ENCODE peak calls at places on chromosomes 6 and 20, in four cellular contexts. B is HL-60, R is K562, E is GM12878. W is an unnamed sample.

GRCh38 chr20:46814366-46815232 is 80.0 kb upstream of the EYA2 start:
- DNase-seq in B (no peak), R (no peak), E (no peak), W (no peak)

GRCh38 chr20:16846011-16846410 is 97.9 kb downstream of the OTOR start:
- DNase-seq in B (no peak), E (no peak), R (no peak), W (no peak)

GRCh38 chr6:151916680-151917164 is 109.2 kb downstream of the ESR1 start:
- DNase-seq in B (no peak), R (no peak), E (no peak), W (no peak)

GRCh38 chr20:62591591-62591990 is 50.7 kb upstream of the SLCO4A1 start:
- DNase-seq in E (no peak), R (no peak), B (no peak), W (no peak)

GRCh38 chr6:150928882-150929281 is 63.4 kb downstream of the MTHFD1L start:
- DNase-seq in B (no peak), E (no peak), R (no peak), W (no peak)

GRCh38 chr6:169845426-169846285 is 94.2 kb downstream of the ERMARD start:
- DNase-seq in R (no peak), E (no peak), B (no peak), W (no peak)

GRCh38 chr20:48823960-48824497 is 3.8 kb downstream of the PREX1 start:
- DNase-seq in E (peak), B (peak), R (no peak), W (peak)

GRCh38 chr20:6122111-6122872 is 538 bp downstream of the FERMT1 start:
- DNase-seq in R (no peak), E (no peak), B (no peak), W (no peak)

GRCh38 chr20:47620808-47621805 is 119.4 kb downstream of the NCOA3 start:
- DNase-seq in B (peak), E (peak), R (peak), W (no peak)

GRCh38 chr6:166398348-166398747 is 15.6 kb upstream of the MPC1 start:
- DNase-seq in R (no peak), B (no peak), E (no peak), W (no peak)

GRCh38 chr20:36261389-36262105 is 25.3 kb downstream of the AAR2 start:
- DNase-seq in R (no peak), E (no peak), B (no peak), W (no peak)

GRCh38 chr6:129859524-129859923 is 1.6 kb downstream of the TMEM244 start:
- DNase-seq in R (no peak), E (no peak), B (no peak), W (no peak)

GRCh38 chr20:63665708-63666107 is 7.6 kb downstream of the RTEL1 start:
- DNase-seq in B (no peak), E (no peak), R (no peak), W (no peak)

GRCh38 chr6:24775520-24776058 is 852 bp downstream of the GMNN start:
- DNase-seq in B (no peak), R (no peak), E (no peak), W (no peak)

GRCh38 chr6:117976030-117976651 is 69.1 kb downstream of the SLC35F1 start:
- DNase-seq in E (no peak), B (peak), R (peak), W (no peak)

GRCh38 chr20:36975085-36975829 is 23.7 kb upstream of the SAMHD1 start:
- DNase-seq in R (no peak), B (no peak), E (no peak), W (no peak)

GRCh38 chr6:45427632-45428031 is 49.9 kb upstream of the SUPT3H start:
- DNase-seq in E (no peak), R (no peak), B (no peak), W (no peak)

GRCh38 chr20:20084296-20084752 is 32.0 kb downstream of the CFAP61 start:
- DNase-seq in E (no peak), R (no peak), B (no peak), W (no peak)

GRCh38 chr20:61762208-61762710 is 303.4 kb downstream of the TAF4 start:
- DNase-seq in E (no peak), R (no peak), B (no peak), W (no peak)

GRCh38 chr6:33892581-33893346 is 89.0 kb upstream of the MLN start:
- DNase-seq in E (no peak), R (peak), B (no peak), W (no peak)

GRCh38 chr20:32249030-32249738 is 28.3 kb upstream of the KIF3B start:
- DNase-seq in E (no peak), R (no peak), B (peak), W (no peak)

GRCh38 chr6:80173411-80173810 is 66.9 kb downstream of the BCKDHB start:
- DNase-seq in E (no peak), B (no peak), R (no peak), W (no peak)

GRCh38 chr6:148523051-148523450 is 180.4 kb downstream of the SASH1 start:
- DNase-seq in B (no peak), R (no peak), E (no peak), W (no peak)

GRCh38 chr6:140446241-140446640 is 1071.8 kb upstream of the CITED2 start:
- DNase-seq in E (no peak), B (no peak), R (no peak), W (no peak)

GRCh38 chr20:45254867-45255266 is 503 bp upstream of the SLPI start:
- DNase-seq in B (peak), E (no peak), R (no peak), W (no peak)

GRCh38 chr6:147138841-147139240 is 65.4 kb upstream of the STXBP5 start:
- DNase-seq in B (no peak), E (no peak), R (no peak), W (no peak)

GRCh38 chr6:22029169-22029568 is 267.7 kb downstream of the PRL start:
- DNase-seq in R (no peak), B (no peak), E (no peak), W (no peak)

GRCh38 chr20:20450461-20451027 is 82.6 kb downstream of the INSM1 start:
- DNase-seq in B (no peak), R (no peak), E (no peak), W (no peak)

GRCh38 chr20:60187683-60188082 is 229.5 kb downstream of the CDH26 start:
- DNase-seq in R (no peak), B (no peak), E (no peak), W (no peak)

GRCh38 chr20:5886788-5887187 is 63.5 kb downstream of the TRMT6 start:
- DNase-seq in R (no peak), E (no peak), B (no peak), W (no peak)

GRCh38 chr20:37898301-37899104 is 4.4 kb upstream of the VSTM2L start:
- DNase-seq in B (no peak), E (no peak), R (no peak), W (no peak)

GRCh38 chr6:38573800-38574395 is 65.8 kb downstream of the BTBD9 start:
- DNase-seq in R (peak), B (no peak), E (no peak), W (no peak)

GRCh38 chr6:38572186-38572813 is 67.4 kb downstream of the BTBD9 start:
- DNase-seq in R (no peak), E (peak), B (no peak), W (no peak)

GRCh38 chr6:38567436-38567835 is 72.3 kb downstream of the BTBD9 start:
- DNase-seq in B (no peak), R (no peak), E (no peak), W (no peak)

GRCh38 chr6:38571721-38572120 is 68.0 kb downstream of the BTBD9 start:
- DNase-seq in E (no peak), R (no peak), B (no peak), W (no peak)

DNA sequence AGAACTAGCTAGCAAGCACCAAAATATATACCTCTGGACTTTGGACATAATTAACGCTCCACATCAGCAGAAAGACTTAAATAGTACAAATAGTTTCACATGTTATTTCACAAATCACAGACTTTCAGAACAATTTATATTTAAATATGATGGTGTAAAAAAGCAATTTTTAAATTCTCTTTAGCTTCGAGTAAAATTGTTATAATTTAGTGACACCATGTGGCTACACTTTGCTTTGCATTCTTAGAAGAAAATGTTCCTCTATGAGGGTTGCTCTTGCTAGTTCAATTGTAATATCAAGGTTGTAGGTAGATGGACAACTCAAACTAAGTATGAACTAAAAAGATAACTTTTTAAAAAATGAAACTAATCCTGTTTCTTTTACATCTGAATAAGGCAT is 69.0 kb downstream of the BTBD9 start:
- DNase-seq in B (no peak), R (no peak), E (no peak), W (no peak)
- TF ChIP-seq SPI1 in B (no peak), R (no peak), E (no peak), W (no peak)

DNA sequence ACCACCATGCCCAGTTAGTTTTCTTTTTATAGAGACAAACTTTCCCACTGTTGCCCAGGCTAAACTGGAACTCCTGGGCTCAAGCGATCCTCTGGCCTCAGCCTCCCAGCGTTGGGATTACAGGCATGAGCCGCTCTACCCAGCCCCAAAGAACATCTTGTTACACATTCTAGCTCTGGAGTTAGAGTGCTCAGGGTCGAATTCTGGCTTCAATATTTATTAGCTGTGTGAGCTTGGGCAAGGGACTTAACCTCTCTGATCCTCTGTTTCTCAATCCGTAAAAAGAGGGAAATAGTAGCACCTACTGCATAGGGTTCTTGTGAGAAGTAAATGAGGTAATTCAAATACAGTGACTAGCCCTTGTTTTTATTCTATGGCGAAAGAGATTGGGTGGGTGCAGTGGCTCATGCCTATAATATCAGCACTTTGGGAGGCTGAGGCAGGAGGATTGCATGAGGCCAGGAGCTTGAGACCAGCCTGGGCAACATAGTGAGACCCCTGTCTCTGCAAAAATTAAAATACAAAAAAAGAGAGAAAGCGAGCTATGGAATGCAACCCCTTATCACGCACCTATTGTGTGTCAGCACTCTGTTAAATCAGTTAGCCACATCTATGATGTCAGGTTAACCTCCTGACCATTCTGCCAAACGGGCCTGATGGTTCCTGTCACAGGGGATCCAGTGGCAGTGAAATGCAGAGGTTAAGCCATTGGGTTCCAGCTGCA is 19.7 kb downstream of the BCAS4 start:
- DNase-seq in E (no peak), B (no peak), R (no peak), W (no peak)
- TF ChIP-seq SPI1 in E (no peak), B (no peak), R (no peak), W (no peak)

GRCh38 chr6:83051386-83052172 is 14.1 kb downstream of the UBE3D start:
- DNase-seq in R (no peak), E (no peak), B (no peak), W (no peak)
- TF ChIP-seq SPI1 in R (no peak), E (no peak), B (no peak), W (no peak)

GRCh38 chr20:58433759-58434158 is 44.7 kb downstream of the VAPB start:
- DNase-seq in B (no peak), R (peak), E (no peak), W (no peak)

GRCh38 chr20:58438970-58439808 is 50.2 kb downstream of the VAPB start:
- DNase-seq in E (no peak), R (no peak), B (no peak), W (no peak)

GRCh38 chr20:58435237-58435636 is 46.2 kb downstream of the VAPB start:
- DNase-seq in R (no peak), B (no peak), E (no peak), W (no peak)

GRCh38 chr20:58439974-58440767 is 51.1 kb downstream of the VAPB start:
- DNase-seq in R (no peak), E (no peak), B (no peak), W (no peak)

DNA sequence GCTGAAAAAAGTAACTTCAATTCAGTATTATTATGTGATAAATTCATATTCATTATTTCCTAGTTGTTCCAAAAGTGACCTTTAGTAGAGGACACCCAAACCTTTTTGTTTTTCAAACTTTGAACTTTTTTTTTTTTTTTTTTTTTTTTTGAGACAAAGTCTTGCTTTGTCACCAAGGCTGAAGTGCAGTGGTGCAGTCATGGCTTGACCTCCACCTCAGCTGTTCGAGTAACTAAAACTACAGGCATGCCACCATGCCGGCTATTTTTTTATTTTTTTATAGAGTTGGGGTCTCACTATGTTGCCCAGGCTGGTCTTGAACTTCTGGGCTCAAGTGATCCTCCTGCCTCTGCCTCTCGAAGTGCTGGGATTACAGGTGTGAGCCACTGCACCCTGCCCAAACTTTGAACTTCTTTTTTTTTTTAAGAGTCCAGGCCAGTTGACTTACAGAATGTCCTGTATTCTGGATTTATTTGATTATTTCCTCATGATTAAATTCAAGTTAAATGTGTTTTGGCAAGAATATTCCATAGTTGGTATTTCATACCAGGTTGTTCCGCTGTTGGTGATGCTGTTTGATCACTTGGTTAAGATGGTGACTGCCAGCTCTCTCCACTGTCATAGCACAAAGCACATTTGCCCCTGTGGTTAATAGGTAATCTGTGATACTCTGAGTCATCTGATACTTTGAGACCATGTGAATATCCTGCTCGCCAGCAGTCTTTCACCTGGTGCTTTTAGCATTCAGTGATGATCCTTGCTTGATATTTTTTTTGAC is 48.0 kb downstream of the VAPB start:
- DNase-seq in E (no peak), B (no peak), R (no peak), W (no peak)
- TF ChIP-seq SPI1 in E (no peak), B (no peak), R (no peak), W (no peak)